ENCODE peak calls at places on chromosome 18, in nine cellular contexts. R is fibroblast of lung, H is prostate gland, C is mammary epithelial cell, D is uterus, J is A673, W is body of pancreas, V is sigmoid colon, F is ovary. E is an unnamed sample.

GRCh38 chr18:12376034-12376717 is 851 bp downstream of the AFG3L2 start:
- DNase-seq in W (peak; percentile 26), C (peak; percentile 41), V (peak; percentile 69), H (no peak), F (peak; percentile 58), J (peak; percentile 26), R (no peak), D (no peak), E (no peak)

GRCh38 chr18:35143615-35144596 is 96.9 kb upstream of the ZNF397 start:
- DNase-seq in C (peak; percentile 27), D (peak; percentile 54), F (peak; percentile 57), W (peak; percentile 73), V (peak; percentile 78), J (peak; percentile 51), H (peak; percentile 38), R (peak; percentile 43), E (no peak)

GRCh38 chr18:7358989-7359726 is 128.3 kb downstream of the LRRC30 start:
- DNase-seq in V (no peak), C (no peak), W (no peak), H (no peak), J (no peak), D (no peak), R (no peak), F (no peak), E (no peak)

GRCh38 chr18:8721716-8722115 is 16.4 kb downstream of the MTCL1 start:
- DNase-seq in V (no peak), D (no peak), H (no peak), F (no peak), J (peak; percentile 58), C (peak; percentile 48), R (peak; percentile 74), W (no peak), E (no peak)

GRCh38 chr18:51009071-51009470 is 20.9 kb upstream of the SMAD4 start:
- DNase-seq in C (no peak), V (no peak), R (peak; percentile 50), F (no peak), W (no peak), H (no peak), D (no peak), J (peak; percentile 19), E (no peak)

GRCh38 chr18:23967321-23968089 is 47.0 kb upstream of the TTC39C start:
- DNase-seq in W (no peak), C (no peak), F (no peak), R (no peak), D (no peak), J (no peak), H (no peak), V (no peak), E (no peak)

GRCh38 chr18:446941-447560 is 53.5 kb downstream of the COLEC12 start:
- DNase-seq in D (no peak), C (no peak), F (no peak), H (no peak), J (no peak), V (no peak), R (peak; percentile 46), W (no peak), E (no peak)

GRCh38 chr18:59779979-59780378 is 82.8 kb upstream of the CCBE1 start:
- DNase-seq in F (no peak), H (no peak), J (no peak), W (no peak), V (no peak), C (peak; percentile 62), D (no peak), R (peak; percentile 93), E (no peak)

GRCh38 chr18:48314694-48315093 is 94.5 kb downstream of the ZBTB7C start:
- DNase-seq in J (no peak), H (no peak), R (no peak), C (no peak), V (no peak), D (no peak), F (no peak), W (no peak), E (no peak)

GRCh38 chr18:48621240-48621639 is 82.4 kb downstream of the CTIF start:
- DNase-seq in F (no peak), R (peak; percentile 88), W (no peak), C (peak; percentile 23), H (no peak), J (no peak), V (no peak), D (no peak), E (no peak)

GRCh38 chr18:13256444-13257305 is 38.1 kb downstream of the LDLRAD4 start:
- DNase-seq in V (no peak), F (no peak), H (no peak), J (peak; percentile 82), W (no peak), R (no peak), D (no peak), C (no peak), E (peak; percentile 21)

DNA sequence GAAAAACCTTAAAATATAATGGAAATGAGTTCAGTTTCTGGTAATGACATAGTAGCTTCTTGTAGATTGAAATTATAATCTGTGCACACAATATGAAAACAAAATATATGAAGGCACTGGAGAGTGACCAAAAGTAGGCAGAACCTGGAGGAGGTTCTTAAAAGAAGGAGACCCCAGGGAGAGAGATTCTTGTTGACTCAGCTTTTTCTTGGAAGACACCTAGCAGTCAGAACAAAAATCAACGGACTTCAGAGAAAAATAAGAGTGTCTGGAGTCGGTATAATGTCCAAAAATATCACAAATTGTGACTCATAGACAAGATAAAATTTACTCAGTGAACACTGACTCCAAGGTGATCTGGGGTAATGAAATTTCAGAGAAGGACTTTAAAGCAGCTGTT is 286.5 kb downstream of the CCDC178 start:
- DNase-seq in W (no peak), C (no peak), R (no peak), J (no peak), H (no peak), D (no peak), V (no peak), F (no peak), E (no peak)
- H3K27ac ChIP-seq in W (no peak overlapping the region), C (no peak overlapping the region), R (no peak overlapping the region), J (no peak overlapping the region), H (no peak overlapping the region), D (no peak overlapping the region), V (no peak overlapping the region), F (no peak overlapping the region), E (no peak overlapping the region)

DNA sequence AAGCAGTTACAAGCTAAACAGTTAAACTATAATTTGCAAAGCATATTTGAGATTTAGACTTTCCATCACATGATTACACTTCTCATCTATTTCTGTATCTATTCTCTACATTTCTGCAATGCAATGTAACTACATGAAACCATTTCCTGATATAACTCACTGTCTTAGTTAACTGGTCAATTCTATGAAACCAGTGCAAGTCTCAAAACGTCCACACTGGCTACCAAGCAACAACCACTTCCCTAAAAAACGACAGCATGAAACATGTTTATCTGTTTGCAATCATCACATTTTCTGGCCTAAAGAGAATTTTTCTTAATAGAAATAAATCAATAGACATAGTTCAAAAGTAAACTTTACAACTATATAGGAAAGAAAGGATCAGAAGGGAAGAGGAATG is 17.4 kb downstream of the FECH start:
- DNase-seq in C (no peak), W (no peak), V (no peak), R (no peak), H (no peak), J (no peak), D (no peak), F (no peak), E (no peak)
- H3K36me3 ChIP-seq in C (peaks cover 7% of the 10 kb centered on the region), W (no peaks in the 10 kb centered on the region), V (peaks cover 16% of the 10 kb centered on the region), R (peaks cover 6% of the 10 kb centered on the region), H (no peaks in the 10 kb centered on the region), J (peaks cover 56% of the 10 kb centered on the region), D (no peaks in the 10 kb centered on the region), F (no peaks in the 10 kb centered on the region), E (peaks cover 67% of the 10 kb centered on the region)

GRCh38 chr18:28171837-28172236 is 5.1 kb downstream of the CDH2 start:
- DNase-seq in J (no peak), C (no peak), V (no peak), D (no peak), W (no peak), F (no peak), H (no peak), R (no peak), E (no peak)
- H3K4me3 ChIP-seq in J (no peak overlapping the region), C (no peak overlapping the region), V (no peak overlapping the region), D (no peak overlapping the region), W (no peak overlapping the region), F (no peak overlapping the region), H (no peak overlapping the region), R (no peak overlapping the region), E (no peak overlapping the region)

GRCh38 chr18:76619342-76620315 is 124.6 kb upstream of the ZNF516 start:
- DNase-seq in D (peak; percentile 95), H (peak; percentile 45), J (peak; percentile 75), W (peak; percentile 82), V (peak; percentile 86), C (peak; percentile 98), F (peak; percentile 86), R (peak; percentile 88), E (peak; percentile 84)
- H3K27ac ChIP-seq in D (peak overlapping the region; percentile 96), H (peak overlapping the region; percentile 78), J (peak overlapping the region; percentile 11), W (peak overlapping the region; percentile 67), V (peak overlapping the region; percentile 73), C (peak overlapping the region; percentile 93), F (peak overlapping the region; percentile 85), R (peak overlapping the region; percentile 6), E (peak overlapping the region; percentile 25)